ENCODE peak calls at places on chromosome 4, in six cellular contexts. D is ascending aorta, E is HFF-Myc, G is heart right ventricle, Q is cardiac muscle cell, Z is GM12865. J is an unnamed sample.
A peak's percentile ranks its signal among the peaks of the same experiment; 100 is the strongest.

GRCh38 chr4:155433636-155434360 is 57.0 kb upstream of the MAP9 start:
- DNase-seq in D (no peak), E (no peak), G (no peak), Q (peak; percentile 27), Z (no peak), J (no peak)

GRCh38 chr4:141851246-141851891 is 215.0 kb downstream of the IL15 start:
- DNase-seq in D (no peak), E (no peak), G (no peak), Q (peak; percentile 23), Z (no peak), J (peak; percentile 39)

GRCh38 chr4:84726356-84726755 is 143.4 kb downstream of the CDS1 start:
- DNase-seq in D (no peak), E (no peak), G (no peak), Q (no peak), Z (no peak), J (no peak)

GRCh38 chr4:48032721-48033120 is 16.1 kb downstream of the NIPAL1 start:
- DNase-seq in D (no peak), E (no peak), G (no peak), Q (peak; percentile 27), Z (no peak), J (no peak)

GRCh38 chr4:130712038-130712437 is 1616.1 kb downstream of the C4orf33 start:
- DNase-seq in D (no peak), E (no peak), G (no peak), Q (no peak), Z (no peak), J (peak; percentile 25)

GRCh38 chr4:119050501-119051090 is 85.0 kb upstream of the MYOZ2 start:
- DNase-seq in D (no peak), E (no peak), G (no peak), Q (no peak), Z (no peak), J (no peak)

GRCh38 chr4:159413252-159413941 is 310.5 kb downstream of the RAPGEF2 start:
- DNase-seq in D (no peak), E (no peak), G (no peak), Q (peak; percentile 22), Z (no peak), J (no peak)

GRCh38 chr4:128393111-128393704 is 105.6 kb upstream of the PGRMC2 start:
- DNase-seq in D (no peak), E (no peak), G (peak; percentile 22), Q (peak; percentile 62), Z (peak; percentile 5), J (peak; percentile 73)

GRCh38 chr4:150950657-150951056 is 64.4 kb downstream of the LRBA start:
- DNase-seq in D (no peak), E (no peak), G (no peak), Q (no peak), Z (peak; percentile 35), J (no peak)

GRCh38 chr4:148441986-148442829 is at the start of gene NR3C2:
- DNase-seq in D (peak; percentile 98), E (peak; percentile 83), G (peak; percentile 96), Q (peak; percentile 98), Z (peak; percentile 98), J (peak; percentile 96)

GRCh38 chr4:15894393-15894792 is 44.1 kb downstream of the FGFBP1 start:
- DNase-seq in D (no peak), E (no peak), G (no peak), Q (no peak), Z (no peak), J (no peak)

GRCh38 chr4:25712611-25713010 is 57.0 kb downstream of the SLC34A2 start:
- DNase-seq in D (no peak), E (no peak), G (no peak), Q (no peak), Z (no peak), J (no peak)

GRCh38 chr4:52096048-52096447 is 44.9 kb downstream of the SPATA18 start:
- DNase-seq in D (no peak), E (no peak), G (no peak), Q (no peak), Z (no peak), J (no peak)

DNA sequence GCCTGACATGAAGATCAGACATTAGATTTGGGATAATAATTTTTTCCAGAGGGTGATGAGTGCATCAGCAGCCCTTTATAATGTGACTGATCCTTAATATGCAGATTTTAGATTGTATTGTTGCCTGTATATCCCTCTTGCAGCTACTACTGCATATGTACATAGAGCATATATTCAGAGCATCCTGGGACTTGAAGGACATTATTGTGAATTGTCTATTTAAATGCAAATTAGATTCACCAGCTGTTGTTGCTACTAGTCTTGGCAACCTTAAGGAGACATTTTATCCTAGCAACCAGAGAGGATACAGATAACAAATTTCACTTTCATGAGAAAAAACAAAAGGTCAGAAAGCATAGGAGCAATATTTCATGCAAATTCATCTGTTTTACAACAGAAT is 148.8 kb downstream of the GC start:
- DNase-seq in D (no peak), E (no peak), G (no peak), Q (peak; percentile 1), Z (no peak), J (no peak)
- H3K4me3 ChIP-seq in D (no peak overlapping the region), E (no peak overlapping the region), G (no peak overlapping the region), Q (no peak overlapping the region), Z (no peak overlapping the region), J (no peak overlapping the region)

DNA sequence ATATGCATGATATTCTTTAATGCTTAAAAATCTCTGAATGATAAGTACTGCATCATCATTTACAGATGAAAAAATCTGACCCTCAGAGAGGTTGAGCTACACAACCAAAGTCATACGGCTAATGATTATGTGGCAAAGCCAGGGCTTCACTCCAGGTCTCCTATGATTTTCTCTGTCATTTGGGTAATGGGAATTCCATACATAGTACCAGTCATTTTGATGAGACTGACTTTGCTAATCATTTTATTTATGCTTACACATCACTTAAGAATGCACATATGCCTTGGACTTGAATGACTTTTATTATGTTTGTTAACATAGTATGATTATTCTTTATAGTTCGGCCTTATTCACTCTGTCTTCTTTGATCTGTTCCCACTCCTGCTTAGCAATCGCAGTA is 255.1 kb upstream of the GPRIN3 start:
- DNase-seq in D (no peak), E (no peak), G (no peak), Q (no peak), Z (no peak), J (peak; percentile 38)
- TF ChIP-seq CTCF in D (no peak), E (no peak), G (no peak), Q (no peak), Z (no peak), J (no peak)

DNA sequence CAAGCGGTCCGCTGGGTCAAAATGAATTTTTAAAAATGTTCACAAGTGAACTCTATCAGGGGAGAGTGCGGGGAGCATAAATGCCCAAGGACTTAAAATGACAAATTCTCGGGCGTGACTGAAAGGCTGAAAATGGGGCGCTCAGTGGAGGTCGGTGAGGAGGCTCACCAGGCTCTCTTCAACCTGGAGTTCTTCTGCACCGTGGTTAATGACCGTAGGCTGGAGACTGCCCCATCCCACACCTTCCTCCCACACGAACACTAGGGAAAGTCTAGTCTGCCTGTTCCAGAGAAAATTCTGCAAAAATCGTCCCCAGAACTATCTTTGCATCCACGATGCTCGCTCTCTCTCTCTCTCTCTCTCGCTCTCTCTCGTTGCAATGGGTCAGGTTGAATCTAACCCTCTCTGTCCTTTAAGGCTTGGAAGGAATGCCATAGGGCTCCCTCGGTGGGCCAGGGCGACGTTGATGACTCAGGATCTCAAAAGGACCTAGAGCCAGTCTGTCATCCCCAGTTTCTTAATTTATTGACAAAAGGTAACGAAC is 111.5 kb downstream of the DCTD start:
- DNase-seq in D (no peak), E (no peak), G (no peak), Q (no peak), Z (no peak), J (no peak)
- H3K4me3 ChIP-seq in D (no peak overlapping the region), E (no peak overlapping the region), G (no peak overlapping the region), Q (no peak overlapping the region), Z (no peak overlapping the region), J (no peak overlapping the region)

GRCh38 chr4:7815562-7815961 is 124.1 kb downstream of the AFAP1 start:
- DNase-seq in D (no peak), E (no peak), G (no peak), Q (peak; percentile 74), Z (no peak), J (no peak)
- TF ChIP-seq CTCF in D (no peak), E (no peak), G (no peak), Q (peak; percentile 14), Z (no peak), J (no peak)

GRCh38 chr4:182806259-182807252 is 110.6 kb downstream of the DCTD start:
- DNase-seq in D (no peak), E (peak; percentile 19), G (peak; percentile 80), Q (peak; percentile 78), Z (peak; percentile 70), J (no peak)

GRCh38 chr4:182807841-182808548 is 109.2 kb downstream of the DCTD start:
- DNase-seq in D (no peak), E (no peak), G (no peak), Q (no peak), Z (no peak), J (no peak)

GRCh38 chr4:182809417-182810102 is 107.6 kb downstream of the DCTD start:
- DNase-seq in D (no peak), E (no peak), G (no peak), Q (no peak), Z (no peak), J (no peak)

GRCh38 chr4:182808673-182809416 is 108.3 kb downstream of the DCTD start:
- DNase-seq in D (no peak), E (no peak), G (no peak), Q (no peak), Z (peak; percentile 76), J (no peak)

DNA sequence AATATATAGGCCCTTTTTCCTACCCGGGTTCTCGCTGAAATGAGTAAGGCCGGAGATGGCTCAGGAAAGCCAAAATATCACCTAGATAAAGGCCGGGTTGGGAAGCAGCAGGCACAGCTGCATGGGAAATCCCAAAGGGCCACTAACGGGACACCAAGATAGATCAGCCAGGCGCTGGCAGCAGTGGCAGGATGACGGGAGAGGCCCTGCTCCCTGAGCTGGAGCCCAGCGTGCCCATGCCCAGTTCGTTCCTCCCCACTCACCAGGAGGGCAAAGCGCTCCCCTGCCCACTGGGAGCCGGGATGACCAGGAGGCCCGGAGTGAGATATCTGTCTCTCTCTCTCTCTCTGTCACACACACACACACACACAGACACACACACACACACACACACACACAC is 109.8 kb downstream of the DCTD start:
- DNase-seq in D (no peak), E (no peak), G (no peak), Q (no peak), Z (no peak), J (no peak)
- H3K4me3 ChIP-seq in D (no peak overlapping the region), E (no peak overlapping the region), G (peak overlapping the region; percentile 62), Q (no peak overlapping the region), Z (no peak overlapping the region), J (no peak overlapping the region)